ENCODE peak calls at places on chromosomes 16 and 17, in four cellular contexts. One of them, this sample, is unnamed.

GRCh38 chr17:8332688-8333087 is 7.0 kb upstream of the ODF4 start:
- DNase-seq in GM12878: no peak
- DNase-seq in K562: no peak
- DNase-seq in HepG2: peak
- DNase-seq in this sample: no peak

GRCh38 chr16:64434526-64435069 is 687.3 kb downstream of the CDH11 start:
- DNase-seq in HepG2: no peak
- DNase-seq in K562: no peak
- DNase-seq in GM12878: no peak
- DNase-seq in this sample: no peak

GRCh38 chr16:11449716-11450115 is 104.5 kb downstream of the RMI2 start:
- DNase-seq in HepG2: no peak
- DNase-seq in K562: no peak
- DNase-seq in GM12878: no peak
- DNase-seq in this sample: no peak

GRCh38 chr17:9240659-9241370 is 219.5 kb downstream of the NTN1 start:
- DNase-seq in HepG2: peak
- DNase-seq in K562: peak
- DNase-seq in GM12878: no peak
- DNase-seq in this sample: peak

GRCh38 chr16:28081391-28081790 is 17.9 kb upstream of the GSG1L start:
- DNase-seq in GM12878: no peak
- DNase-seq in K562: no peak
- DNase-seq in HepG2: no peak
- DNase-seq in this sample: no peak

GRCh38 chr16:66881014-66881417 is 701 bp downstream of the PDP2 start:
- DNase-seq in K562: peak
- DNase-seq in HepG2: no peak
- DNase-seq in GM12878: no peak
- DNase-seq in this sample: peak

GRCh38 chr16:68447721-68448359 is 468 bp downstream of the SMPD3 start:
- DNase-seq in HepG2: no peak
- DNase-seq in K562: no peak
- DNase-seq in GM12878: no peak
- DNase-seq in this sample: no peak

GRCh38 chr17:72677108-72677507 is 415.4 kb downstream of the SLC39A11 start:
- DNase-seq in HepG2: peak
- DNase-seq in GM12878: no peak
- DNase-seq in K562: no peak
- DNase-seq in this sample: no peak

GRCh38 chr17:57523926-57524634 is 221.0 kb downstream of the CCDC182 start:
- DNase-seq in HepG2: no peak
- DNase-seq in K562: no peak
- DNase-seq in GM12878: no peak
- DNase-seq in this sample: no peak

GRCh38 chr17:22138861-22139469 is 446.6 kb downstream of the KCNJ18 start:
- DNase-seq in HepG2: no peak
- DNase-seq in GM12878: no peak
- DNase-seq in K562: no peak
- DNase-seq in this sample: peak

GRCh38 chr17:980406-981291 is 1.1 kb upstream of the NXN start:
- DNase-seq in GM12878: peak
- DNase-seq in HepG2: peak
- DNase-seq in K562: peak
- DNase-seq in this sample: peak

GRCh38 chr16:74075393-74075792 is 221.2 kb upstream of the PSMD7 start:
- DNase-seq in K562: no peak
- DNase-seq in GM12878: no peak
- DNase-seq in HepG2: no peak
- DNase-seq in this sample: no peak

GRCh38 chr17:75315541-75316243 is 26.5 kb upstream of the SLC25A19 start:
- DNase-seq in K562: no peak
- DNase-seq in GM12878: no peak
- DNase-seq in HepG2: no peak
- DNase-seq in this sample: no peak

GRCh38 chr16:58366247-58367031 is 25.8 kb upstream of the GINS3 start:
- DNase-seq in GM12878: no peak
- DNase-seq in HepG2: peak
- DNase-seq in K562: no peak
- DNase-seq in this sample: no peak

GRCh38 chr17:50332196-50332595 is 13.7 kb upstream of the XYLT2 start:
- DNase-seq in GM12878: no peak
- DNase-seq in K562: no peak
- DNase-seq in HepG2: no peak
- DNase-seq in this sample: no peak

GRCh38 chr16:86664518-86665318 is 86.4 kb downstream of the FOXL1 start:
- DNase-seq in HepG2: peak
- DNase-seq in GM12878: peak
- DNase-seq in K562: peak
- DNase-seq in this sample: no peak

GRCh38 chr17:49572806-49573420 is 2.8 kb upstream of the NXPH3 start:
- DNase-seq in GM12878: no peak
- DNase-seq in K562: no peak
- DNase-seq in HepG2: no peak
- DNase-seq in this sample: no peak

GRCh38 chr16:57471852-57472664 is 9.6 kb downstream of the POLR2C start:
- DNase-seq in GM12878: no peak
- DNase-seq in HepG2: peak
- DNase-seq in K562: no peak
- DNase-seq in this sample: peak

GRCh38 chr16:87657621-87658192 is 55.4 kb downstream of the JPH3 start:
- DNase-seq in K562: peak
- DNase-seq in HepG2: peak
- DNase-seq in GM12878: no peak
- DNase-seq in this sample: peak

GRCh38 chr17:15348030-15348429 is 6.6 kb upstream of the TEKT3 start:
- DNase-seq in GM12878: no peak
- DNase-seq in K562: no peak
- DNase-seq in HepG2: no peak
- DNase-seq in this sample: no peak

GRCh38 chr17:32586666-32587065 is 99.9 kb downstream of the CDK5R1 start:
- DNase-seq in HepG2: no peak
- DNase-seq in K562: no peak
- DNase-seq in GM12878: no peak
- DNase-seq in this sample: no peak

GRCh38 chr16:73082608-73083007 is 34.7 kb upstream of the ZFHX3 start:
- DNase-seq in HepG2: peak
- DNase-seq in K562: no peak
- DNase-seq in GM12878: no peak
- DNase-seq in this sample: no peak

GRCh38 chr17:19343671-19344151 is 18.8 kb downstream of the B9D1 start:
- DNase-seq in GM12878: no peak
- DNase-seq in HepG2: no peak
- DNase-seq in K562: no peak
- DNase-seq in this sample: peak

GRCh38 chr17:66633322-66633965 is 201.5 kb upstream of the CACNG5 start:
- DNase-seq in HepG2: no peak
- DNase-seq in K562: no peak
- DNase-seq in GM12878: no peak
- DNase-seq in this sample: no peak

GRCh38 chr16:50024207-50024606 is 818 bp upstream of the CNEP1R1 start:
- DNase-seq in HepG2: no peak
- DNase-seq in K562: no peak
- DNase-seq in GM12878: no peak
- DNase-seq in this sample: no peak

GRCh38 chr16:47460301-47460754 is 535 bp downstream of the ITFG1 start:
- DNase-seq in GM12878: no peak
- DNase-seq in HepG2: no peak
- DNase-seq in K562: no peak
- DNase-seq in this sample: peak

GRCh38 chr16:2963611-2964415 is at the start of gene KREMEN2:
- DNase-seq in GM12878: no peak
- DNase-seq in K562: peak
- DNase-seq in HepG2: peak
- DNase-seq in this sample: peak

GRCh38 chr17:29445844-29446243 is 55.7 kb downstream of the TAOK1 start:
- DNase-seq in GM12878: no peak
- DNase-seq in K562: no peak
- DNase-seq in HepG2: no peak
- DNase-seq in this sample: no peak

GRCh38 chr17:54864636-54865420 is 35.8 kb upstream of the TOM1L1 start:
- DNase-seq in GM12878: no peak
- DNase-seq in K562: no peak
- DNase-seq in HepG2: no peak
- DNase-seq in this sample: no peak

GRCh38 chr16:3912897-3913296 is 32.4 kb upstream of the CREBBP start:
- DNase-seq in K562: no peak
- DNase-seq in HepG2: no peak
- DNase-seq in GM12878: no peak
- DNase-seq in this sample: no peak

GRCh38 chr17:28648698-28649097 is 3.7 kb upstream of the BLTP2 start:
- DNase-seq in HepG2: no peak
- DNase-seq in GM12878: no peak
- DNase-seq in K562: no peak
- DNase-seq in this sample: no peak

GRCh38 chr16:19119564-19119963 is 5.8 kb downstream of the ITPRIPL2 start:
- DNase-seq in K562: no peak
- DNase-seq in GM12878: no peak
- DNase-seq in HepG2: no peak
- DNase-seq in this sample: no peak

GRCh38 chr16:89880477-89881367 is 7.3 kb downstream of the TCF25 start:
- DNase-seq in HepG2: no peak
- DNase-seq in GM12878: no peak
- DNase-seq in K562: no peak
- DNase-seq in this sample: no peak

GRCh38 chr16:74842413-74842812 is 67.8 kb upstream of the FA2H start:
- DNase-seq in K562: no peak
- DNase-seq in GM12878: no peak
- DNase-seq in HepG2: no peak
- DNase-seq in this sample: no peak

GRCh38 chr17:45092932-45093430 is 31.9 kb downstream of the NMT1 start:
- DNase-seq in HepG2: peak
- DNase-seq in K562: no peak
- DNase-seq in GM12878: no peak
- DNase-seq in this sample: no peak

GRCh38 chr17:72136692-72137550 is 16.1 kb downstream of the SOX9 start:
- DNase-seq in K562: no peak
- DNase-seq in HepG2: no peak
- DNase-seq in GM12878: no peak
- DNase-seq in this sample: no peak

GRCh38 chr17:39831588-39831987 is 32.5 kb downstream of the IKZF3 start:
- DNase-seq in HepG2: no peak
- DNase-seq in K562: no peak
- DNase-seq in GM12878: no peak
- DNase-seq in this sample: no peak
- H2AFZ ChIP-seq in HepG2: no peak
- H2AFZ ChIP-seq in K562: no peak
- H2AFZ ChIP-seq in GM12878: no peak
- H2AFZ ChIP-seq in this sample: no peak

DNA sequence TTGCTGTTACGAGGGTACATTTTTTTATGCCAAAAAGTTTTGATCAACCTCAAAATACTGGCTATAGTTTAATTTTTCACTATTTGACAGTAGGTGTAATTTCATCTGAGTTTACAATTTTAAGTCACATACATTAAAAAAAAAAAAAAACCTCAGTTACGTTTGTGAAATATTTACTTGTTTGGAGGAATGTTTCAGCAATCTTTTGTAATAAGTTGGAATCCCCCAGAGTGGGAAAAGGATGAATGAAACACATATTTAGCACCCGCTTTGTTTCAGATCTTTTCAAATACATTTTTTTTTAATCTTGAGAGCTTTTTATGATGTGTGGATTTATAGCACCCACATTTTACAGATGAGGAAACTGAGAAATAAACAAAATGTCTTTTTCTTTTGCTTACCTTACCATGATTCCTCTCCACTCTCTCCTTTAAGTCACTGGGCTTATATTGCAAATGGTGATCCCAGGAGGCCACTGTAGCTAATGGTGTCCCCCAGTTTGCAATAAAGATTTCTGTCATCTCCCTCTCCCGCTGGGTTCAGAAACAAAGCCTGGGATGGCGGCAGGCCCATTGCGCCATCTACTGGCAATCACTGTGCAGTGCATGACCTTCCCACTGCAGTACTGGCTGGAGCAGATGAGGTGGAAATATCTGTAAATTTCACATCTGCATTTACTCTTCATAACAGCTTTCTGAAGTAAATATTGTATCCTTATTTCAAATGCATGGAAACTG is 27.7 kb downstream of the TBC1D3B start:
- DNase-seq in K562: peak
- DNase-seq in HepG2: peak
- DNase-seq in GM12878: peak
- DNase-seq in this sample: peak
- TF ChIP-seq JUNB in K562: no peak
- TF ChIP-seq JUNB in HepG2: no peak
- TF ChIP-seq JUNB in GM12878: no peak
- TF ChIP-seq JUNB in this sample: no peak

DNA sequence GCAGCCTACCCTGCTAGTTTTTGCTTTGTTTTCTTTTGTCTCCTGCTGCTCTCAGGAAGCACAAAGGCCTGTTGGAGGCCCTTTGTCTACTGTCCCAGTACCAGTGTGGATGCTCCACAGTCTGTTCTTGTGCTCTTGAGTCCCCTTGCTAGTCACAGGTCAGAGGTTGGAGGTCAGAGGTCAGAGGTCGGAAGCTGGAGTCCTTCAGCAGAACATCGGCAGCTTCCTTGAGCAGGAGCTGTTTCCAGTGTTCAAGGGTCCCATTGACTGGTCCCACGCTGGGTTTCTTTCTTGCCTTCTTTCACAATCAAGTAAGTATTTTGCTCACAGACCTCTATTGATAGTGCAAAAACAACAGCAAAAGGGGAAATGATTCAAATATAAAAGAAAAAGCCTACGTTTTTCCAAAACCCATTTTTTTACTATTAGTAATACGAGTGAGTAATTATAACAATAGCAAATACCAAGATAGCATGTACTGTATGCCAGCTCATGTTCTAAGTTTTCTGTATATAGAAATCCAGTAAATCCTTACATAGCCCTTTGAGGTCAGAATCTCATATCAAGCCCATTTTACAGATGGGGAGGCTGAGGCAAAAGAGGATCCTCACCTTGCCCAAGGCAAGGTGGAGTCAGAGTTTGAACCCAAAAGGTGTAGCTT is 10.9 kb upstream of the IL34 start:
- DNase-seq in GM12878: no peak
- DNase-seq in K562: no peak
- DNase-seq in HepG2: no peak
- DNase-seq in this sample: peak
- H2AFZ ChIP-seq in GM12878: no peak
- H2AFZ ChIP-seq in K562: no peak
- H2AFZ ChIP-seq in HepG2: no peak
- H2AFZ ChIP-seq in this sample: no peak

GRCh38 chr17:80870401-80870800 is 121.2 kb upstream of the CHMP6 start:
- DNase-seq in HepG2: no peak
- DNase-seq in K562: no peak
- DNase-seq in GM12878: no peak
- DNase-seq in this sample: no peak

GRCh38 chr17:80869476-80869875 is 122.2 kb upstream of the CHMP6 start:
- DNase-seq in K562: no peak
- DNase-seq in GM12878: no peak
- DNase-seq in HepG2: no peak
- DNase-seq in this sample: no peak

GRCh38 chr17:80872999-80873951 is 118.4 kb upstream of the CHMP6 start:
- DNase-seq in GM12878: no peak
- DNase-seq in HepG2: no peak
- DNase-seq in K562: no peak
- DNase-seq in this sample: peak

GRCh38 chr17:80872011-80872929 is 119.4 kb upstream of the CHMP6 start:
- DNase-seq in GM12878: no peak
- DNase-seq in HepG2: no peak
- DNase-seq in K562: no peak
- DNase-seq in this sample: no peak

GRCh38 chr17:80871341-80871740 is 120.3 kb upstream of the CHMP6 start:
- DNase-seq in HepG2: no peak
- DNase-seq in K562: no peak
- DNase-seq in GM12878: no peak
- DNase-seq in this sample: no peak
- TF ChIP-seq JUNB in HepG2: no peak
- TF ChIP-seq JUNB in K562: no peak
- TF ChIP-seq JUNB in GM12878: no peak
- TF ChIP-seq JUNB in this sample: no peak

This sample was measured in GM23338.